ENCODE peak calls at places on chromosomes 13 and 19, in six cellular contexts. E, Y, J, S, Q and D are unnamed samples.

GRCh38 chr13:36131215-36131930 is at the start of gene DCLK1:
- DNase-seq in E (no peak), Y (no peak), J (no peak), S (no peak), Q (no peak), D (peak)

GRCh38 chr13:32285633-32285965 is 29.6 kb downstream of the ZAR1L start:
- DNase-seq in E (no peak), Y (no peak), J (no peak), S (no peak), Q (no peak), D (no peak)

GRCh38 chr13:81393686-81394085 is 1052.8 kb upstream of the SPRY2 start:
- DNase-seq in E (no peak), Y (no peak), J (no peak), S (no peak), Q (no peak), D (no peak)

GRCh38 chr19:42423462-42424344 is 3.5 kb downstream of the LIPE start:
- DNase-seq in E (peak), Y (no peak), J (no peak), S (no peak), Q (no peak), D (peak)

GRCh38 chr19:21604351-21604926 is 99.0 kb downstream of the ZNF429 start:
- DNase-seq in E (no peak), Y (no peak), J (no peak), S (no peak), Q (no peak), D (peak)

GRCh38 chr19:55165952-55166529 is 372 bp downstream of the DNAAF3 start:
- DNase-seq in E (peak), Y (no peak), J (peak), S (peak), Q (no peak), D (peak)

GRCh38 chr19:21519488-21519887 is 14.1 kb downstream of the ZNF429 start:
- DNase-seq in E (no peak), Y (no peak), J (no peak), S (no peak), Q (no peak), D (no peak)

GRCh38 chr13:48125794-48126228 is 30.9 kb upstream of the MED4 start:
- DNase-seq in E (no peak), Y (no peak), J (no peak), S (peak), Q (no peak), D (no peak)

GRCh38 chr13:77386880-77387606 is 60.1 kb upstream of the MYCBP2 start:
- DNase-seq in E (no peak), Y (no peak), J (no peak), S (no peak), Q (no peak), D (no peak)

GRCh38 chr13:113668491-113668971 is 1.5 kb downstream of the GRK1 start:
- DNase-seq in E (no peak), Y (no peak), J (no peak), S (no peak), Q (no peak), D (no peak)

GRCh38 chr19:55473613-55474012 is 2.8 kb upstream of the ZNF628 start:
- DNase-seq in E (no peak), Y (no peak), J (no peak), S (no peak), Q (no peak), D (no peak)

GRCh38 chr13:37889102-37889501 is 19.5 kb upstream of the TRPC4 start:
- DNase-seq in E (no peak), Y (no peak), J (no peak), S (no peak), Q (no peak), D (no peak)

GRCh38 chr19:7716762-7717161 is 14.8 kb upstream of the FCER2 start:
- DNase-seq in E (no peak), Y (no peak), J (no peak), S (no peak), Q (no peak), D (no peak)

GRCh38 chr19:48970139-48970766 is 5.1 kb downstream of the FTL start:
- DNase-seq in E (no peak), Y (no peak), J (no peak), S (no peak), Q (no peak), D (no peak)

GRCh38 chr13:51325837-51326236 is 13.7 kb upstream of the SERPINE3 start:
- DNase-seq in E (no peak), Y (no peak), J (no peak), S (no peak), Q (no peak), D (no peak)

GRCh38 chr13:37546087-37546486 is 52.5 kb downstream of the POSTN start:
- DNase-seq in E (no peak), Y (no peak), J (no peak), S (no peak), Q (no peak), D (no peak)

GRCh38 chr19:45352914-45353796 is 12.6 kb downstream of the KLC3 start:
- DNase-seq in E (no peak), Y (no peak), J (no peak), S (no peak), Q (no peak), D (no peak)

GRCh38 chr19:30870861-30871260 is 478.4 kb downstream of the TSHZ3 start:
- DNase-seq in E (no peak), Y (no peak), J (no peak), S (no peak), Q (no peak), D (no peak)

GRCh38 chr13:39144941-39145533 is 106.8 kb downstream of the NHLRC3 start:
- DNase-seq in E (peak), Y (peak), J (peak), S (no peak), Q (no peak), D (peak)

GRCh38 chr13:99009987-99010551 is 32.2 kb upstream of the DOCK9 start:
- DNase-seq in E (no peak), Y (no peak), J (no peak), S (no peak), Q (no peak), D (no peak)

GRCh38 chr19:40416918-40417713 is 3.9 kb upstream of the PRX start:
- DNase-seq in E (no peak), Y (no peak), J (peak), S (peak), Q (no peak), D (no peak)

GRCh38 chr19:4911314-4911713 is 2.0 kb downstream of the UHRF1 start:
- DNase-seq in E (no peak), Y (no peak), J (no peak), S (no peak), Q (no peak), D (no peak)
- H3K4me3 ChIP-seq in E (peak), Y (no peak), J (peak), S (peak), Q (peak), D (peak)

DNA sequence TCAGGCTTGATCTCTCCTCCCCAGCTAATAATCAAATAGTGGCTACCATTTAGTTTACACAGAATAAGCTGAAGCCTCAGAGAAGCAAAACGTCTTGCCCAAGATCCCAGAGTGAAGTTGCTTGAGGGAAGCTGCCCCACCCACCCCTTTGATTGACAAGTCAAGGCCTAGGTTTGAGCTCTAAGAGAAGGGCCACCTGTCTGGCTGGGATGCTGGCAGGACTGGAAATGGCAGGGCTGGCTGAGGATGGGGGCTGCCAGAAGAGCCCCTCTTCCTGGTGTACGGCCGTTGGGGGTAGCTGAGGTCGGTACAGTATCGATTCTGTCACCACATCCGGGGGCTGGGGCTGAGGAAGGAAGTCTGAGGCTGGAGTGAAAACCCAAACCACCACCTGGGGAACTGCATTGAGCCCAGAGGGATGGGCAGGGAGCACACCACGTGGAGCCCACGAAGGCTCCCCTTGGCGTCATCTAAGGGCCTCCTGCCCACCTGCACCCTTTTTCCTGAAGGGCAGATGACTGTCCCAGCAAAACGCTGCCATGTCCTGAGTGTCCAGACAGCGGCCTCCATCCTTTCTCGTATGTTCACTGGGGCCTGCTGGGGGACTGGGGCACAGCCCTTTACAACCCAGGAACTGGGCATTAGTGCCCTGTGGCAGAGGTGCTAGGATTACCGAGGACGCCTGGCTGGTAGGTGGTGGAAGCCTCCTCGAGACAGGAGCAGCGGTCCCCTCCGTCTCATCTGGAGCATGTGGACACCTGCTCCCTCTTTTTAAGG is 1.4 kb upstream of the PRKD2 start:
- DNase-seq in E (no peak), Y (no peak), J (no peak), S (no peak), Q (peak), D (no peak)
- TF ChIP-seq ZNF274 in E (no peak), Y (no peak), J (no peak), S (no peak), Q (no peak), D (no peak)

GRCh38 chr19:18434411-18435184 is 3.3 kb downstream of the ISYNA1 start:
- DNase-seq in E (no peak), Y (no peak), J (no peak), S (no peak), Q (no peak), D (no peak)
- H3K4me3 ChIP-seq in E (no peak), Y (no peak), J (peak), S (no peak), Q (peak), D (peak)

DNA sequence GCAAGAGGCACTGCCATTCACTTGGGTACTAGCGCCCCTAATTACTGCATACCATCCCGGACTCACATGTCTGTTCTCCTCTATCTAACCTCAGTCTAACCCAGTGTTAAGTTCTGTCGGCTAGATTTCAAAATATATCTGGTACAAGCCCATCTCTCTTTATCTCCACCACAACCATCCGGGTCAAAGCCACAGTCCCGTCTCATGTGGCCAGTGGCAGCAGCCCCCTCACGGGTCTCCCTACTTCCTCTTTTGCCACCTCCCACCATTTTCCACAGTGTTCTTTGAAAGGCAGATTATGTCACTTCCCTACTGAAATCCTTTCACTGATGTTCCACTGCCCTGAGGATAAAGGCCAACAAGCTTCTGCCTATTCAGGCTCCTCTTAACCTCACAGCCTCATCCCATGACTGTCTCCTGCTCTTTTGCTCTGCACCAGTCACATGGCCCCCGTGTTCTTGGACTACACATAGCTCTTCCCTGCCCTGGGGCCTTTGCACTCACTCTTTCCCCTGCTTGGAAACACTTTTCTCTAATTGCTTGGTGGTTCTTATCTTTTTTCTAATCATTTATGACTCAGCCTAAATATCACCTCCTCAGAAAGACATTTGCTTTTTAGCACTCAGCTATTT is 117.2 kb downstream of the UBL3 start:
- DNase-seq in E (no peak), Y (no peak), J (no peak), S (no peak), Q (no peak), D (no peak)
- TF ChIP-seq ZNF274 in E (no peak), Y (no peak), J (no peak), S (no peak), Q (no peak), D (no peak)